ENCODE peak calls at places on chromosomes 13 and 19, in six cellular contexts. R is HEK293T; D is activated CD4-positive, CD25-positive, alpha-beta regulatory T cell treated with anti-CD3 and anti-CD28 coated beads, Interleukin-2, amount 50 U/mL, for 72 hours; S is HFF-Myc; E is stimulated activated CD4-positive, alpha-beta T cell treated with anti-CD3 and anti-CD28 coated beads, Interleukin-1b, Interleukin-23, amount 100 ng/mL, for 24 hours; J is fibroblast of the aortic adventitia. Q is an unnamed sample.

GRCh38 chr13:25179810-25180437 is 7.8 kb upstream of the AMER2 start:
- DNase-seq in R (no peak), D (no peak), S (no peak), E (no peak), J (no peak), Q (no peak)

GRCh38 chr19:39969266-39969665 is 1.7 kb upstream of the PSMC4 start:
- DNase-seq in R (no peak), D (no peak), S (no peak), E (no peak), J (no peak), Q (no peak)

GRCh38 chr19:50489461-50490011 is 12.9 kb upstream of the GARIN5A start:
- DNase-seq in R (no peak), D (no peak), S (no peak), E (no peak), J (no peak), Q (peak; percentile 62)

GRCh38 chr13:32212420-32212819 is 102.7 kb downstream of the ZAR1L start:
- DNase-seq in R (no peak), D (no peak), S (peak; percentile 52), E (no peak), J (peak; percentile 91), Q (no peak)

GRCh38 chr13:42894765-42895181 is 97.3 kb downstream of the EPSTI1 start:
- DNase-seq in R (no peak), D (no peak), S (peak; percentile 45), E (no peak), J (peak; percentile 95), Q (no peak)

GRCh38 chr19:1941146-1942077 is at the start of gene CSNK1G2:
- DNase-seq in R (no peak), D (peak; percentile 41), S (no peak), E (no peak), J (no peak), Q (no peak)

GRCh38 chr19:2398735-2399305 is 28.6 kb downstream of the TIMM13 start:
- DNase-seq in R (no peak), D (no peak), S (no peak), E (no peak), J (no peak), Q (no peak)

GRCh38 chr19:10742494-10742893 is 24.6 kb downstream of the DNM2 start:
- DNase-seq in R (no peak), D (no peak), S (no peak), E (no peak), J (no peak), Q (no peak)

GRCh38 chr13:18944501-18945068 is 237.0 kb downstream of the TUBA3C start:
- DNase-seq in R (no peak), D (no peak), S (no peak), E (no peak), J (no peak), Q (peak; percentile 74)

GRCh38 chr19:42479736-42480135 is 37.0 kb upstream of the CXCL17 start:
- DNase-seq in R (no peak), D (no peak), S (no peak), E (no peak), J (no peak), Q (no peak)

GRCh38 chr13:113747291-113747833 is 11.7 kb upstream of the TMEM255B start:
- DNase-seq in R (no peak), D (no peak), S (no peak), E (no peak), J (no peak), Q (peak; percentile 78)

GRCh38 chr19:45423589-45424190 is at the start of gene ERCC1:
- DNase-seq in R (peak; percentile 95), D (peak; percentile 84), S (peak; percentile 89), E (peak; percentile 35), J (peak; percentile 93), Q (peak; percentile 97)

GRCh38 chr13:111152836-111153235 is 37.7 kb downstream of the ARHGEF7 start:
- DNase-seq in R (no peak), D (no peak), S (no peak), E (no peak), J (no peak), Q (no peak)

GRCh38 chr19:17385878-17386611 is 8.0 kb downstream of the CCDC194 start:
- DNase-seq in R (peak; percentile 77), D (peak; percentile 72), S (no peak), E (peak; percentile 48), J (peak; percentile 55), Q (peak; percentile 88)

Q was measured in posterior vena cava.